ENCODE peak calls at places on chromosomes 5 and 9, in eight cellular contexts. K is MM.1S, J is upper lobe of right lung, I is bronchial epithelial cell, P is AG09309, R is Calu3, F is AG04449, U is fibroblast of mammary gland. M is an unnamed sample.

GRCh38 chr9:4566806-4567205 is 76.5 kb downstream of the SLC1A1 start:
- DNase-seq in K (no peak), J (no peak), I (no peak), P (no peak), R (no peak), F (no peak), U (no peak), M (no peak)

GRCh38 chr5:38994329-38994927 is 79.8 kb downstream of the RICTOR start:
- DNase-seq in K (peak), J (no peak), I (peak), P (peak), R (peak), F (no peak), U (peak), M (peak)

GRCh38 chr5:87499478-87500410 is 87.0 kb upstream of the CCNH start:
- DNase-seq in K (no peak), J (no peak), I (peak), P (no peak), R (peak), F (no peak), U (peak), M (peak)

GRCh38 chr9:79632060-79632459 is 60.3 kb downstream of the TLE4 start:
- DNase-seq in K (no peak), J (no peak), I (no peak), P (no peak), R (no peak), F (no peak), U (no peak), M (no peak)

GRCh38 chr9:128127568-128127989 is at the start of gene PTGES2:
- DNase-seq in K (peak), J (peak), I (peak), P (peak), R (peak), F (no peak), U (peak), M (peak)

GRCh38 chr9:35749515-35750255 is 598 bp downstream of the RGP1 start:
- DNase-seq in K (peak), J (peak), I (peak), P (no peak), R (peak), F (no peak), U (no peak), M (no peak)

GRCh38 chr5:117561531-117561930 is 986.9 kb upstream of the SEMA6A start:
- DNase-seq in K (no peak), J (no peak), I (no peak), P (no peak), R (no peak), F (no peak), U (no peak), M (no peak)

GRCh38 chr9:134327671-134328231 is 1.5 kb downstream of the RXRA start:
- DNase-seq in K (no peak), J (no peak), I (no peak), P (no peak), R (no peak), F (no peak), U (no peak), M (peak)

GRCh38 chr9:33407061-33407460 is 4.7 kb upstream of the AQP7 start:
- DNase-seq in K (no peak), J (no peak), I (no peak), P (no peak), R (no peak), F (no peak), U (no peak), M (no peak)

GRCh38 chr5:65791721-65792698 is 70.0 kb downstream of the NLN start:
- DNase-seq in K (no peak), J (no peak), I (no peak), P (no peak), R (no peak), F (no peak), U (no peak), M (no peak)

GRCh38 chr5:59766394-59766793 is 127.1 kb downstream of the PDE4D start:
- DNase-seq in K (no peak), J (no peak), I (peak), P (no peak), R (peak), F (no peak), U (no peak), M (no peak)

GRCh38 chr5:148826082-148826971 is at the start of gene ADRB2:
- DNase-seq in K (peak), J (peak), I (peak), P (peak), R (peak), F (peak), U (peak), M (peak)

GRCh38 chr5:143547342-143547741 is 143.9 kb upstream of the NR3C1 start:
- DNase-seq in K (no peak), J (no peak), I (no peak), P (no peak), R (no peak), F (no peak), U (no peak), M (no peak)

GRCh38 chr5:154191467-154192261 is 1.1 kb downstream of the GALNT10 start:
- DNase-seq in K (no peak), J (no peak), I (no peak), P (no peak), R (no peak), F (no peak), U (peak), M (no peak)
- TF ChIP-seq CTCF in K (no peak), J (no peak), I (no peak), P (peak), R (no peak), F (peak), U (no peak), M (no peak)

GRCh38 chr9:75604661-75605060 is 285.8 kb upstream of the PCSK5 start:
- DNase-seq in K (no peak), J (no peak), I (no peak), P (no peak), R (no peak), F (no peak), U (no peak), M (no peak)

GRCh38 chr9:75602074-75602473 is 288.4 kb upstream of the PCSK5 start:
- DNase-seq in K (no peak), J (no peak), I (no peak), P (no peak), R (no peak), F (no peak), U (no peak), M (no peak)

GRCh38 chr9:75599249-75599648 is 291.2 kb upstream of the PCSK5 start:
- DNase-seq in K (no peak), J (no peak), I (no peak), P (no peak), R (no peak), F (no peak), U (no peak), M (no peak)

DNA sequence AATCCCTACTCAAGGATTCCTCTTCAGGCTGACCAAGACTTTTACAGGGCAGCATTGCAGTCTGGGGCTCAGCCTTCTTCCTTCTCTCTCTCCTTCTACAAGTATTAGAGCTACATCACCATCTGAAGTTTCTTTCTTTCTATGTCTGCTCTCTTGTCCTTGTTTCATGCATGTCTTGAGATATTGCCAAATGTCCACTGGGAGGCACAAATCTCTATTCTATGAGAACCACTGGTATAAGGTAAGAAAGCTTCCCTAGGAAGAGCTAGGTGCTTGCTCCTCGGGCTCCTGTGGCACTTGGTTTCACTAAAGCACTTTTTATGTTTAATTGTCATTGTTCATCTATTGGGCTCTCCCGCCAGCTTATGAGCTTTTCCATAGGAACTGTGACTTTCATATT is 289.2 kb upstream of the PCSK5 start:
- DNase-seq in K (no peak), J (no peak), I (peak), P (no peak), R (no peak), F (no peak), U (no peak), M (no peak)
- TF ChIP-seq CTCF in K (no peak), J (no peak), I (no peak), P (no peak), R (no peak), F (no peak), U (no peak), M (no peak)

GRCh38 chr9:107158321-107158720 is 124.8 kb upstream of the RAD23B start:
- DNase-seq in K (no peak), J (no peak), I (peak), P (no peak), R (peak), F (no peak), U (peak), M (peak)
- TF ChIP-seq CTCF in K (no peak), J (peak), I (peak), P (peak), R (no peak), F (peak), U (peak), M (peak)

GRCh38 chr5:67493676-67494075 is 297.1 kb upstream of the CD180 start:
- DNase-seq in K (no peak), J (no peak), I (peak), P (no peak), R (peak), F (no peak), U (peak), M (peak)
- TF ChIP-seq CTCF in K (no peak), J (peak), I (peak), P (peak), R (no peak), F (peak), U (peak), M (no peak)

M was measured in RWPE1.